ENCODE peak calls at places on chromosomes 12 and 14, in six cellular contexts. T is Right ventricle myocardium superior; R is activated CD4-positive, CD25-positive, alpha-beta regulatory T cell treated with anti-CD3 and anti-CD28 coated beads, Interleukin-2, amount 50 U/mL, for 72 hours; Y is fibroblast of the aortic adventitia; D is cerebellum; F is ELF-1. V is an unnamed sample.

GRCh38 chr12:126668961-126669360 is 1598.0 kb upstream of the TMEM132C start:
- DNase-seq in T (no peak), R (no peak), Y (peak; percentile 86), D (no peak), F (no peak), V (no peak)

GRCh38 chr14:77682158-77682553 is 25.7 kb downstream of the ALKBH1 start:
- DNase-seq in T (no peak), R (no peak), Y (peak; percentile 35), D (no peak), F (no peak), V (no peak)

GRCh38 chr12:104870797-104871196 is 87.3 kb downstream of the SLC41A2 start:
- DNase-seq in T (no peak), R (no peak), Y (no peak), D (peak; percentile 3), F (no peak), V (peak; percentile 17)

GRCh38 chr14:68210729-68211299 is 391.2 kb downstream of the RAD51B start:
- DNase-seq in T (no peak), R (no peak), Y (peak; percentile 92), D (no peak), F (no peak), V (no peak)

GRCh38 chr12:25427328-25428249 is 125.5 kb downstream of the LMNTD1 start:
- DNase-seq in T (no peak), R (no peak), Y (no peak), D (no peak), F (no peak), V (no peak)

GRCh38 chr12:116318738-116319050 is 41.2 kb upstream of the MED13L start:
- DNase-seq in T (no peak), R (no peak), Y (peak; percentile 49), D (no peak), F (no peak), V (no peak)

GRCh38 chr12:89468017-89468416 is 56.6 kb downstream of the GALNT4 start:
- DNase-seq in T (no peak), R (no peak), Y (no peak), D (no peak), F (no peak), V (no peak)

GRCh38 chr14:64708148-64709004 is 4.2 kb downstream of the PLEKHG3 start:
- DNase-seq in T (peak; percentile 64), R (no peak), Y (no peak), D (no peak), F (peak; percentile 96), V (no peak)

GRCh38 chr14:94775875-94776217 is 5.9 kb upstream of the GSC start:
- DNase-seq in T (no peak), R (no peak), Y (no peak), D (no peak), F (no peak), V (no peak)

GRCh38 chr12:132161046-132161781 is 17.0 kb downstream of the NOC4L start:
- DNase-seq in T (peak; percentile 32), R (no peak), Y (peak; percentile 18), D (no peak), F (no peak), V (no peak)

GRCh38 chr14:64769096-64770020 is 65.1 kb downstream of the PLEKHG3 start:
- DNase-seq in T (no peak), R (no peak), Y (no peak), D (no peak), F (no peak), V (no peak)

GRCh38 chr14:91299483-91300115 is 55.1 kb upstream of the GPR68 start:
- DNase-seq in T (no peak), R (no peak), Y (no peak), D (no peak), F (no peak), V (no peak)

GRCh38 chr12:124188561-124189405 is 106.1 kb upstream of the RFLNA start:
- DNase-seq in T (no peak), R (no peak), Y (no peak), D (peak; percentile 53), F (peak; percentile 77), V (peak; percentile 79)

GRCh38 chr14:49858383-49858782 is 5.8 kb upstream of the NEMF start:
- DNase-seq in T (no peak), R (no peak), Y (no peak), D (no peak), F (no peak), V (no peak)

GRCh38 chr14:99194136-99194535 is 77.9 kb downstream of the BCL11B start:
- DNase-seq in T (no peak), R (no peak), Y (no peak), D (no peak), F (no peak), V (no peak)

GRCh38 chr12:121114019-121114639 is 18.5 kb upstream of the P2RX7 start:
- DNase-seq in T (no peak), R (no peak), Y (no peak), D (no peak), F (no peak), V (no peak)

GRCh38 chr14:33564774-33565630 is 385.9 kb downstream of the EGLN3 start:
- DNase-seq in T (no peak), R (no peak), Y (peak; percentile 61), D (no peak), F (peak; percentile 12), V (no peak)

V was measured in G401.